ENCODE peak calls at places on chromosomes 6 and 20, in seven cellular contexts. One of them, this sample, is unnamed.
A peak's percentile ranks its signal among the peaks of the same experiment; 100 is the strongest.

GRCh38 chr6:12384417-12384912 is 94.3 kb downstream of the EDN1 start:
- DNase-seq in tibial artery: no peak
- DNase-seq in cardiac muscle cell: no peak
- DNase-seq in WTC11: no peak
- DNase-seq in lower lobe of right lung: no peak
- DNase-seq in choroid plexus epithelial cell: no peak
- DNase-seq in GM23338: no peak
- DNase-seq in this sample: no peak

GRCh38 chr6:21754891-21755290 is 161.3 kb downstream of the SOX4 start:
- DNase-seq in tibial artery: no peak
- DNase-seq in cardiac muscle cell: no peak
- DNase-seq in WTC11: no peak
- DNase-seq in lower lobe of right lung: no peak
- DNase-seq in choroid plexus epithelial cell: peak; percentile 88
- DNase-seq in GM23338: no peak
- DNase-seq in this sample: no peak

GRCh38 chr20:15011631-15012030 is 674.2 kb upstream of the FLRT3 start:
- DNase-seq in tibial artery: no peak
- DNase-seq in cardiac muscle cell: no peak
- DNase-seq in WTC11: no peak
- DNase-seq in lower lobe of right lung: no peak
- DNase-seq in choroid plexus epithelial cell: no peak
- DNase-seq in GM23338: no peak
- DNase-seq in this sample: no peak

GRCh38 chr6:76862966-76863365 is 600.3 kb downstream of the HTR1B start:
- DNase-seq in tibial artery: no peak
- DNase-seq in cardiac muscle cell: no peak
- DNase-seq in WTC11: no peak
- DNase-seq in lower lobe of right lung: no peak
- DNase-seq in choroid plexus epithelial cell: peak; percentile 10
- DNase-seq in GM23338: no peak
- DNase-seq in this sample: no peak

GRCh38 chr20:13325033-13325432 is 104.0 kb downstream of the ISM1 start:
- DNase-seq in tibial artery: no peak
- DNase-seq in cardiac muscle cell: peak; percentile 38
- DNase-seq in WTC11: peak; percentile 78
- DNase-seq in lower lobe of right lung: no peak
- DNase-seq in choroid plexus epithelial cell: peak; percentile 61
- DNase-seq in GM23338: peak; percentile 80
- DNase-seq in this sample: no peak

GRCh38 chr6:63636516-63636968 is 940 bp downstream of the PHF3 start:
- DNase-seq in tibial artery: peak; percentile 84
- DNase-seq in cardiac muscle cell: peak; percentile 55
- DNase-seq in WTC11: peak; percentile 28
- DNase-seq in lower lobe of right lung: peak; percentile 72
- DNase-seq in choroid plexus epithelial cell: peak; percentile 45
- DNase-seq in GM23338: peak; percentile 75
- DNase-seq in this sample: peak; percentile 71

GRCh38 chr20:17446171-17446570 is 85.0 kb downstream of the BFSP1 start:
- DNase-seq in tibial artery: no peak
- DNase-seq in cardiac muscle cell: no peak
- DNase-seq in WTC11: no peak
- DNase-seq in lower lobe of right lung: no peak
- DNase-seq in choroid plexus epithelial cell: no peak
- DNase-seq in GM23338: no peak
- DNase-seq in this sample: no peak

GRCh38 chr20:14959506-14960493 is 622.4 kb upstream of the FLRT3 start:
- DNase-seq in tibial artery: no peak
- DNase-seq in cardiac muscle cell: no peak
- DNase-seq in WTC11: no peak
- DNase-seq in lower lobe of right lung: no peak
- DNase-seq in choroid plexus epithelial cell: peak; percentile 33
- DNase-seq in GM23338: no peak
- DNase-seq in this sample: no peak

GRCh38 chr6:7218586-7218985 is 94.4 kb downstream of the SSR1 start:
- DNase-seq in tibial artery: no peak
- DNase-seq in cardiac muscle cell: no peak
- DNase-seq in WTC11: no peak
- DNase-seq in lower lobe of right lung: no peak
- DNase-seq in choroid plexus epithelial cell: peak; percentile 30
- DNase-seq in GM23338: no peak
- DNase-seq in this sample: no peak

GRCh38 chr20:46568570-46569129 is 18.2 kb upstream of the OCSTAMP start:
- DNase-seq in tibial artery: peak; percentile 85
- DNase-seq in cardiac muscle cell: peak; percentile 44
- DNase-seq in WTC11: no peak
- DNase-seq in lower lobe of right lung: peak; percentile 79
- DNase-seq in choroid plexus epithelial cell: peak; percentile 90
- DNase-seq in GM23338: no peak
- DNase-seq in this sample: peak; percentile 38

GRCh38 chr6:170296423-170296745 is 5.5 kb upstream of the DLL1 start:
- DNase-seq in tibial artery: no peak
- DNase-seq in cardiac muscle cell: no peak
- DNase-seq in WTC11: peak; percentile 47
- DNase-seq in lower lobe of right lung: no peak
- DNase-seq in choroid plexus epithelial cell: no peak
- DNase-seq in GM23338: peak; percentile 63
- DNase-seq in this sample: no peak

GRCh38 chr6:137390264-137390787 is 103.9 kb downstream of the OLIG3 start:
- DNase-seq in tibial artery: no peak
- DNase-seq in cardiac muscle cell: no peak
- DNase-seq in WTC11: no peak
- DNase-seq in lower lobe of right lung: no peak
- DNase-seq in choroid plexus epithelial cell: no peak
- DNase-seq in GM23338: no peak
- DNase-seq in this sample: no peak

GRCh38 chr6:33763483-33763882 is 16.8 kb upstream of the IP6K3 start:
- DNase-seq in tibial artery: no peak
- DNase-seq in cardiac muscle cell: no peak
- DNase-seq in WTC11: no peak
- DNase-seq in lower lobe of right lung: no peak
- DNase-seq in choroid plexus epithelial cell: peak; percentile 61
- DNase-seq in GM23338: no peak
- DNase-seq in this sample: no peak

GRCh38 chr6:33764036-33764435 is 17.3 kb upstream of the IP6K3 start:
- DNase-seq in tibial artery: no peak
- DNase-seq in cardiac muscle cell: no peak
- DNase-seq in WTC11: no peak
- DNase-seq in lower lobe of right lung: no peak
- DNase-seq in choroid plexus epithelial cell: no peak
- DNase-seq in GM23338: no peak
- DNase-seq in this sample: no peak

GRCh38 chr6:33761581-33761921 is 14.8 kb upstream of the IP6K3 start:
- DNase-seq in tibial artery: no peak
- DNase-seq in cardiac muscle cell: no peak
- DNase-seq in WTC11: no peak
- DNase-seq in lower lobe of right lung: no peak
- DNase-seq in choroid plexus epithelial cell: no peak
- DNase-seq in GM23338: no peak
- DNase-seq in this sample: no peak

GRCh38 chr6:33762713-33763112 is 16.0 kb upstream of the IP6K3 start:
- DNase-seq in tibial artery: no peak
- DNase-seq in cardiac muscle cell: no peak
- DNase-seq in WTC11: no peak
- DNase-seq in lower lobe of right lung: no peak
- DNase-seq in choroid plexus epithelial cell: no peak
- DNase-seq in GM23338: no peak
- DNase-seq in this sample: no peak

DNA sequence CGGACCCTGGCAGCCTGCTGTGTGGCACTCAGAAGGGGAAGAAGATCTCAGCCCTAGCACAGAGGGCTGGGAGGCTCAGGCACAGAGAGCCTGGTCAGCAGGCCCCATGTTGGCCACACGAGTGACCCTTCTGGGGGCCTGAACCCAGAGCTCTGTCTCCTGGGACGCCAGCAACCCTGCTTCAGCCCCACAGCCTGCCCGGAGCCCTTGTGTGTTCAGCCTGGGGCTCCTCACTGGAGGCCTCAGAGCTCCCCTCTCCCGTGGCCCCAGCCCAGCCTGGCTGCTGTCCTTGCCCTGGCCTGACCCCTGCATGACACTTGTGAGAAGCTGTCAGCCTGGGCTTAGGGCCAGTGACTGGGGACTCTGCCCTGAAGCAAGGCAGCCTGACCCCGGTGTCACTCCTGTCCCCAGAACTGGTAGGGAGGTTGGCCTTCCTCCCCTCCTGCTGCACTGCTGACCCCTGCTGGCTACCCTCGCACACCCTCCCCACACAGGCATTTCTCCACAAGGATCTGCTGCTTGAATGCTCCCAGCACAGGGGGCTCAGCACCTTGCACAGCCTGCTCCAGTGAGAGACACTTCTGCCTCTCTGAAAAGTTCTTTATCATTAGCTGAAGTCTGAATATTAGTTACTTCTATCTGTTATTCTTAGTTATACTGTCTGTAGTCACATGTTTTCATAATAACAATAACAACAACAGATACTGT is 15.4 kb upstream of the IP6K3 start:
- DNase-seq in tibial artery: no peak
- DNase-seq in cardiac muscle cell: peak; percentile 82
- DNase-seq in WTC11: peak; percentile 66
- DNase-seq in lower lobe of right lung: peak; percentile 63
- DNase-seq in choroid plexus epithelial cell: no peak
- DNase-seq in GM23338: peak; percentile 67
- DNase-seq in this sample: no peak
- TF ChIP-seq CTCF in tibial artery: peak; percentile 45
- TF ChIP-seq CTCF in cardiac muscle cell: peak; percentile 69
- TF ChIP-seq CTCF in WTC11: no peak
- TF ChIP-seq CTCF in lower lobe of right lung: peak; percentile 59
- TF ChIP-seq CTCF in choroid plexus epithelial cell: peak; percentile 66
- TF ChIP-seq CTCF in GM23338: peak; percentile 91
- TF ChIP-seq CTCF in this sample: no peak

GRCh38 chr6:144999127-144999526 is 714.0 kb downstream of the UTRN start:
- DNase-seq in tibial artery: no peak
- DNase-seq in cardiac muscle cell: no peak
- DNase-seq in WTC11: no peak
- DNase-seq in lower lobe of right lung: no peak
- DNase-seq in choroid plexus epithelial cell: no peak
- DNase-seq in GM23338: no peak
- DNase-seq in this sample: no peak
- TF ChIP-seq CTCF in tibial artery: no peak
- TF ChIP-seq CTCF in cardiac muscle cell: no peak
- TF ChIP-seq CTCF in WTC11: no peak
- TF ChIP-seq CTCF in lower lobe of right lung: no peak
- TF ChIP-seq CTCF in choroid plexus epithelial cell: peak; percentile 27
- TF ChIP-seq CTCF in GM23338: peak; percentile 38
- TF ChIP-seq CTCF in this sample: no peak

GRCh38 chr6:125753218-125753936 is 3.9 kb downstream of the HEY2 start:
- DNase-seq in tibial artery: peak; percentile 52
- DNase-seq in cardiac muscle cell: no peak
- DNase-seq in WTC11: no peak
- DNase-seq in lower lobe of right lung: no peak
- DNase-seq in choroid plexus epithelial cell: peak; percentile 71
- DNase-seq in GM23338: peak; percentile 34
- DNase-seq in this sample: no peak

GRCh38 chr6:125753937-125754259 is 4.5 kb downstream of the HEY2 start:
- DNase-seq in tibial artery: no peak
- DNase-seq in cardiac muscle cell: no peak
- DNase-seq in WTC11: no peak
- DNase-seq in lower lobe of right lung: no peak
- DNase-seq in choroid plexus epithelial cell: no peak
- DNase-seq in GM23338: no peak
- DNase-seq in this sample: no peak

GRCh38 chr6:125759959-125760457 is 10.6 kb downstream of the HEY2 start:
- DNase-seq in tibial artery: no peak
- DNase-seq in cardiac muscle cell: no peak
- DNase-seq in WTC11: no peak
- DNase-seq in lower lobe of right lung: no peak
- DNase-seq in choroid plexus epithelial cell: no peak
- DNase-seq in GM23338: no peak
- DNase-seq in this sample: no peak

GRCh38 chr6:125764105-125764671 is 14.8 kb downstream of the HEY2 start:
- DNase-seq in tibial artery: no peak
- DNase-seq in cardiac muscle cell: no peak
- DNase-seq in WTC11: no peak
- DNase-seq in lower lobe of right lung: no peak
- DNase-seq in choroid plexus epithelial cell: no peak
- DNase-seq in GM23338: no peak
- DNase-seq in this sample: no peak

GRCh38 chr6:125759184-125759902 is 9.9 kb downstream of the HEY2 start:
- DNase-seq in tibial artery: peak; percentile 55
- DNase-seq in cardiac muscle cell: peak; percentile 42
- DNase-seq in WTC11: peak; percentile 88
- DNase-seq in lower lobe of right lung: no peak
- DNase-seq in choroid plexus epithelial cell: no peak
- DNase-seq in GM23338: peak; percentile 92
- DNase-seq in this sample: no peak
- TF ChIP-seq CTCF in tibial artery: peak; percentile 62
- TF ChIP-seq CTCF in cardiac muscle cell: peak; percentile 14
- TF ChIP-seq CTCF in WTC11: peak; percentile 83
- TF ChIP-seq CTCF in lower lobe of right lung: no peak
- TF ChIP-seq CTCF in choroid plexus epithelial cell: peak; percentile 35
- TF ChIP-seq CTCF in GM23338: peak; percentile 92
- TF ChIP-seq CTCF in this sample: no peak

GRCh38 chr6:43769526-43770416 is at the start of gene VEGFA:
- DNase-seq in tibial artery: peak; percentile 88
- DNase-seq in cardiac muscle cell: peak; percentile 92
- DNase-seq in WTC11: peak; percentile 94
- DNase-seq in lower lobe of right lung: peak; percentile 93
- DNase-seq in choroid plexus epithelial cell: peak; percentile 90
- DNase-seq in GM23338: peak; percentile 93
- DNase-seq in this sample: peak; percentile 89

GRCh38 chr6:43772571-43773049 is 2.6 kb downstream of the VEGFA start:
- DNase-seq in tibial artery: no peak
- DNase-seq in cardiac muscle cell: peak; percentile 79
- DNase-seq in WTC11: peak; percentile 45
- DNase-seq in lower lobe of right lung: no peak
- DNase-seq in choroid plexus epithelial cell: peak; percentile 22
- DNase-seq in GM23338: peak; percentile 66
- DNase-seq in this sample: no peak

GRCh38 chr6:43771858-43772570 is 2.0 kb downstream of the VEGFA start:
- DNase-seq in tibial artery: peak; percentile 70
- DNase-seq in cardiac muscle cell: peak; percentile 51
- DNase-seq in WTC11: peak; percentile 69
- DNase-seq in lower lobe of right lung: peak; percentile 86
- DNase-seq in choroid plexus epithelial cell: peak; percentile 51
- DNase-seq in GM23338: peak; percentile 76
- DNase-seq in this sample: no peak

GRCh38 chr6:43770417-43771209 is 602 bp downstream of the VEGFA start:
- DNase-seq in tibial artery: peak; percentile 70
- DNase-seq in cardiac muscle cell: peak; percentile 68
- DNase-seq in WTC11: peak; percentile 68
- DNase-seq in lower lobe of right lung: peak; percentile 85
- DNase-seq in choroid plexus epithelial cell: peak; percentile 60
- DNase-seq in GM23338: peak; percentile 75
- DNase-seq in this sample: no peak

DNA sequence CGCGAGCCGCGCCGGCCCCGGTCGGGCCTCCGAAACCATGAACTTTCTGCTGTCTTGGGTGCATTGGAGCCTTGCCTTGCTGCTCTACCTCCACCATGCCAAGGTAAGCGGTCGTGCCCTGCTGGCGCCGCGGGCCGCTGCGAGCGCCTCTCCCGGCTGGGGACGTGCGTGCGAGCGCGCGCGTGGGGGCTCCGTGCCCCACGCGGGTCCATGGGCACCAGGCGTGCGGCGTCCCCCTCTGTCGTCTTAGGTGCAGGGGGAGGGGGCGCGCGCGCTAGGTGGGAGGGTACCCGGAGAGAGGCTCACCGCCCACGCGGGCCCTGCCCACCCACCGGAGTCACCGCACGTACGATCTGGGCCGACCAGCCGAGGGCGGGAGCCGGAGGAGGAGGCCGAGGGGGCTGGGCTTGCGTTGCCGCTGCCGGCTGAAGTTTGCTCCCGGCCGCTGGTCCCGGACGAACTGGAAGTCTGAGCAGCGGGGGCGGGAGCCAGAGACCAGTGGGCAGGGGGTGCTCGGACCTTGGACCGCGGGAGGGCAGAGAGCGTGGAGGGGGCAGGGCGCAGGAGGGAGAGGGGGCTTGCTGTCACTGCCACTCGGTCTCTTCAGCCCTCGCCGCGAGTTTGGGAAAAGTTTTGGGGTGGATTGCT is 1.3 kb downstream of the VEGFA start:
- DNase-seq in tibial artery: peak; percentile 71
- DNase-seq in cardiac muscle cell: peak; percentile 53
- DNase-seq in WTC11: peak; percentile 56
- DNase-seq in lower lobe of right lung: peak; percentile 82
- DNase-seq in choroid plexus epithelial cell: peak; percentile 59
- DNase-seq in GM23338: peak; percentile 71
- DNase-seq in this sample: no peak
- TF ChIP-seq CTCF in tibial artery: no peak
- TF ChIP-seq CTCF in cardiac muscle cell: no peak
- TF ChIP-seq CTCF in WTC11: no peak
- TF ChIP-seq CTCF in lower lobe of right lung: no peak
- TF ChIP-seq CTCF in choroid plexus epithelial cell: no peak
- TF ChIP-seq CTCF in GM23338: no peak
- TF ChIP-seq CTCF in this sample: no peak

This sample was measured in omental fat pad.